ENCODE peak calls at places on chromosomes 6 and 20, in ten cellular contexts. S, T, E, Z, U, L, J, R, G and O are unnamed samples.

GRCh38 chr20:13822459-13822858 is 37.6 kb downstream of the NDUFAF5 start:
- DNase-seq in S (no peak), T (no peak), E (no peak), Z (no peak), U (no peak), L (no peak), J (no peak), R (no peak), G (no peak), O (no peak)

GRCh38 chr6:140051521-140052455 is 677.3 kb upstream of the CITED2 start:
- DNase-seq in S (no peak), T (peak; percentile 99), E (no peak), Z (no peak), U (no peak), L (no peak), J (no peak), R (no peak), G (no peak), O (no peak)

GRCh38 chr20:4830696-4831095 is 109.0 kb downstream of the PRND start:
- DNase-seq in S (no peak), T (no peak), E (no peak), Z (no peak), U (no peak), L (no peak), J (no peak), R (no peak), G (no peak), O (no peak)

GRCh38 chr6:24683297-24684296 is 16.7 kb downstream of the ACOT13 start:
- DNase-seq in S (no peak), T (no peak), E (no peak), Z (no peak), U (no peak), L (no peak), J (no peak), R (no peak), G (no peak), O (no peak)

GRCh38 chr6:130526466-130526865 is 160.6 kb downstream of the TMEM200A start:
- DNase-seq in S (no peak), T (no peak), E (no peak), Z (no peak), U (no peak), L (no peak), J (no peak), R (no peak), G (no peak), O (no peak)

GRCh38 chr6:147128056-147128455 is 76.2 kb upstream of the STXBP5 start:
- DNase-seq in S (no peak), T (no peak), E (no peak), Z (no peak), U (no peak), L (no peak), J (no peak), R (no peak), G (no peak), O (no peak)

GRCh38 chr6:45791600-45792168 is 224.0 kb downstream of the CLIC5 start:
- DNase-seq in S (no peak), T (peak; percentile 89), E (no peak), Z (no peak), U (no peak), L (no peak), J (no peak), R (no peak), G (no peak), O (no peak)

GRCh38 chr20:49865559-49865958 is 49.8 kb downstream of the SPATA2 start:
- DNase-seq in S (no peak), T (no peak), E (no peak), Z (no peak), U (no peak), L (no peak), J (no peak), R (no peak), G (no peak), O (no peak)

GRCh38 chr6:7996538-7997225 is 67.5 kb downstream of the BLOC1S5 start:
- DNase-seq in S (no peak), T (peak; percentile 75), E (no peak), Z (no peak), U (no peak), L (no peak), J (no peak), R (peak; percentile 15), G (no peak), O (no peak)

GRCh38 chr6:149750136-149750609 is 632 bp downstream of the PCMT1 start:
- DNase-seq in S (peak; percentile 37), T (peak; percentile 65), E (peak; percentile 69), Z (no peak), U (peak; percentile 49), L (peak; percentile 78), J (peak; percentile 64), R (peak; percentile 26), G (peak; percentile 31), O (peak; percentile 55)

GRCh38 chr6:147903931-147904330 is 395.4 kb downstream of the SAMD5 start:
- DNase-seq in S (no peak), T (peak; percentile 6), E (no peak), Z (no peak), U (no peak), L (no peak), J (no peak), R (no peak), G (no peak), O (no peak)

GRCh38 chr6:13729891-13730290 is 18.3 kb upstream of the RANBP9 start:
- DNase-seq in S (no peak), T (peak; percentile 81), E (no peak), Z (no peak), U (no peak), L (no peak), J (no peak), R (no peak), G (no peak), O (no peak)

GRCh38 chr6:141309295-141309694 is 823.4 kb upstream of the GJE1 start:
- DNase-seq in S (no peak), T (no peak), E (no peak), Z (no peak), U (no peak), L (no peak), J (no peak), R (no peak), G (no peak), O (no peak)

DNA sequence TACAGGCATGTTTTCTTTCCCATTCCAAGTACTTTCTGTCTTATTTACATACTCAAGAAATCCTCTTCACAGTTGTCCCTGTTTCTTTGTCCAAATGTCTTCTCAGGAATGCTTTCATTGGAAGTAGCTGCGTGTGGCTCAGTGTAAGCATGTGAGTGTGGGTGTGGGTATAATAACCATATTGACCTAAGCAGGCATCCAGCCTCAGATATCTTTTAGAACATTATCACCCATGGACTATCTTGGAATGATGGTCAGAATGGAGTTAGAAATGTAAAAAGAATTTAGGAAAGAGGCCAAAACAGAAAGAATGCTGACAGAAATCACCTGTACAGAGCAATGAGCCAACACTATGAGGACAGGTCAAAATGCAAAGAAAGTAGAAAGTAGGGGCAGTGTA is 16.4 kb downstream of the VNN2 start:
- DNase-seq in S (no peak), T (peak; percentile 19), E (no peak), Z (no peak), U (no peak), L (no peak), J (no peak), R (no peak), G (no peak), O (no peak)
- TF ChIP-seq CTCF in S (no peak), T (no peak), E (no peak), Z (no peak), U (no peak), L (no peak), J (no peak), R (no peak), G (no peak), O (no peak)

GRCh38 chr20:3765171-3765887 is 2.2 kb downstream of the ADISSP start:
- DNase-seq in S (no peak), T (no peak), E (no peak), Z (no peak), U (no peak), L (no peak), J (no peak), R (peak; percentile 81), G (no peak), O (no peak)

GRCh38 chr20:3764659-3765058 is 2.9 kb downstream of the ADISSP start:
- DNase-seq in S (no peak), T (no peak), E (no peak), Z (no peak), U (no peak), L (no peak), J (no peak), R (no peak), G (no peak), O (no peak)

GRCh38 chr20:3767434-3768341 is at the start of gene ADISSP:
- DNase-seq in S (peak; percentile 95), T (peak; percentile 96), E (peak; percentile 98), Z (peak; percentile 99), U (peak; percentile 99), L (peak; percentile 97), J (peak; percentile 99), R (peak; percentile 99), G (peak; percentile 99), O (peak; percentile 99)

GRCh38 chr20:3766832-3767433 is 620 bp downstream of the ADISSP start:
- DNase-seq in S (no peak), T (no peak), E (no peak), Z (no peak), U (no peak), L (no peak), J (no peak), R (peak; percentile 7), G (no peak), O (peak; percentile 66)

GRCh38 chr20:3766381-3766780 is 1.2 kb downstream of the ADISSP start:
- DNase-seq in S (no peak), T (no peak), E (no peak), Z (no peak), U (no peak), L (no peak), J (no peak), R (no peak), G (no peak), O (no peak)
- H3K4me1 ChIP-seq in S (peaks cover 17% of the 10 kb centered on the region), T (peaks cover 10% of the 10 kb centered on the region), E (no peaks in the 10 kb centered on the region), Z (peaks cover 40% of the 10 kb centered on the region), U (peaks cover 10% of the 10 kb centered on the region), L (peaks cover 6% of the 10 kb centered on the region), J (peaks cover 13% of the 10 kb centered on the region), R (peaks cover 64% of the 10 kb centered on the region), G (no peaks in the 10 kb centered on the region), O (peaks cover 14% of the 10 kb centered on the region)

GRCh38 chr6:21190701-21191588 is 402.6 kb upstream of the SOX4 start:
- DNase-seq in S (no peak), T (no peak), E (no peak), Z (no peak), U (no peak), L (no peak), J (no peak), R (no peak), G (no peak), O (no peak)
- H3K4me3 ChIP-seq in S (no peak overlapping the region), T (no peak overlapping the region), E (no peak overlapping the region), Z (no peak overlapping the region), U (no peak overlapping the region), L (no peak overlapping the region), J (no peak overlapping the region), R (no peak overlapping the region), G (no peak overlapping the region), O (no peak overlapping the region)

DNA sequence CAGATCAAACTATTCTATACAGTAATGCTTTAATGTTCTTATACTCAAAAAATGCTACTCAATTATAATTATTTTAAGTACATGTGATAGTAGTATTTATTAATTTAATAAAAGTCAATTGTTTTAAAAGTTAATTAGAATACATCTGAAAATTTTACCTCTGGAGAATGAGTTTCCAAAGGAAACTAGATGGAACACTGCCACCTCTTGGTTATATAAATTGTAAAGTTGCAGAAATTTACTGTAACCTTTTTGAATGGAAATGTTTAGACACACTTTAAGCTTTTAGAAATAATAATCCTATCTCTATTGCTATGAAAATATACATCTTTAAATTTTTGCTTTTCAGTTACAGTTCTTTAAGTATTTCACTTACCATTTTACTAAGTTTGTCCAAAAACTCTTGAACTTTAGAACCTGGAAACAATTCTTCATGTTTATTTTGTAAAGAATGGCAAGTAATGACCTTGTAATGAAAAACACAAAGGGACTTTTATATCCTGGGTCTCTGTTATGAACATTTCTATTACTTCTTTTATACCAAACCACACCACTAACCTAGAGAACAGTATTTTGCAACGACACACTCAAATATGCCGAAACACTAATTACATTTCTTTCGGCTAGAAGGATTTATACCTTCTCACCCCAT is 10.9 kb upstream of the BMP5 start:
- DNase-seq in S (no peak), T (peak; percentile 7), E (no peak), Z (no peak), U (no peak), L (no peak), J (no peak), R (no peak), G (no peak), O (no peak)
- TF ChIP-seq CTCF in S (no peak), T (peak; percentile 42), E (peak; percentile 15), Z (peak; percentile 55), U (peak; percentile 18), L (peak; percentile 19), J (no peak), R (peak; percentile 44), G (no peak), O (no peak)